ENCODE peak calls at places on chromosomes 16 and 17, in five cellular contexts. X is SJCRH30, W is tibial artery, N is mesendoderm, Y is cardiac muscle cell. P is an unnamed sample. For H3K4me1, the result is how much of the 10 kb centered on the place peaks cover.

GRCh38 chr17:29664743-29665479 is 42.2 kb upstream of the CORO6 start:
- DNase-seq in X (no peak), W (no peak), N (no peak), Y (peak), P (no peak)

GRCh38 chr16:87016636-87017035 is 300.6 kb downstream of the C16orf95 start:
- DNase-seq in X (no peak), W (no peak), N (no peak), Y (no peak), P (no peak)

GRCh38 chr17:81821603-81822311 is 11.3 kb downstream of the MCRIP1 start:
- DNase-seq in X (peak), W (peak), N (peak), Y (peak), P (peak)

GRCh38 chr16:74455619-74456289 is 34.5 kb upstream of the CLEC18B start:
- DNase-seq in X (no peak), W (no peak), N (no peak), Y (peak), P (no peak)

GRCh38 chr17:38322156-38322779 is 21.5 kb downstream of the GPR179 start:
- DNase-seq in X (peak), W (peak), N (peak), Y (peak), P (peak)

GRCh38 chr17:74274703-74275340 is 788 bp downstream of the DNAI2 start:
- DNase-seq in X (no peak), W (no peak), N (no peak), Y (no peak), P (no peak)

GRCh38 chr17:12078791-12079190 is 58.1 kb downstream of the MAP2K4 start:
- DNase-seq in X (peak), W (no peak), N (peak), Y (peak), P (no peak)

GRCh38 chr16:86383488-86384262 is 126.7 kb upstream of the FOXF1 start:
- DNase-seq in X (no peak), W (peak), N (peak), Y (peak), P (no peak)

DNA sequence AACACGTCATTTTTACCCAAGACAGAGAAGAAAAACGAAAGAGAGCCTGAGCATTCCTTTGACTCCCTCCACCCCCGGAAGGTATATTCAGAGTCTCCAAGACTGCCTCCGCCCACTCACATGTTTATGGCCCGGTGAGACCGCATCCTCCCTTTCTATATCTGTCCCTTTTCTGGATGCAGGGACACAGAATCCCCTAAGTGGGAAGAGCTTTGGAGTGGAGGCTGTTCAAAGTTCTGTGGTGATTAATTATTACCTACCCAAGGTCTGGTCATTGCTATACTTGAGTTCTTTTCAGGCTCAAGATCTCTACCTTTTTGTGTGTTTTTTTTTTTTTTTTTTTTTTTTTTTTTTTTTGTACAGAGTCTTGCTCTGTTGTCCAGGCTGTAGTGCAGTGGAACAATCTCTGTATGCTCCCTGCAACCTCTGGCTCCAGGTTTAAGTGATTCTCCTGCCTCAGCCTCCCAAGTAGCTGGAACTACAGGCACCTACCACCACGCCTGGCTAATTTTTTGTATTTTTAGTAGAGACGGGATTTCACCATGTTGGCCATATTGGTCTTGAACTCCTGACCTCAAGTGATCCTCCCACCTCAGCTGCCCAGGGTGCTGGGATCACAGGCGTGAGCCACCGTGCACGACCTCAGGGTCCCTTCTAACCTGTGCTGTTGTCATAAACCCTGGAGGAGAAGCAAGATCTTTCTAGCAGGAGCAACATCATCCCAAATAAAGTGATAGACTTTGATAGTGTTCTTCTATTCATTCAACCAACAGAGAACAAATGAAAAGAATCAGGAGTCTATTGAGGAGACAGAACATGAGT is 407.1 kb downstream of the WWOX start:
- DNase-seq in X (no peak), W (no peak), N (no peak), Y (no peak), P (no peak)
- H3K4me3 ChIP-seq in X (peak), W (peak), N (no peak), Y (no peak), P (no peak)

DNA sequence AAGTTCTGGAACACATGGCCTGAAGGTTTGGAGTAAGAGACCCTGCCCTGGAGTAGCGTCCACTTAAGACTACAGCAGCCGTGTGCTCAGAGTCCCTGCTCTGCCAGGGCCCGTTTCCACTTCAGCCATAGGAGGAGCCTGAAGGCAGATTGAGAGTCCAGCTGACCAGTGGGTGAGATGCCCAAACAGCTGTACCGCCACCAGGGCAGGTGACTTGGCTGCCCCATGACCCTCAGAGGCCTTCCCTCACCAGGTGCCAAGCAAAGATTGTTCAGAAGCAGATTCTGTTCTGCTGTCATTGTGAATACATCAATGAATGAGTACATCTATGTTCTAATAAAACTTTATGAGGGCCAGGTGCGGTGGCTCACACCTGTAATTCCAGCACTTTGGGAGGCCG is 178.8 kb downstream of the RAB11FIP4 start:
- DNase-seq in X (no peak), W (no peak), N (no peak), Y (no peak), P (no peak)
- H3K27ac ChIP-seq in X (no peak), W (peak), N (no peak), Y (no peak), P (no peak)

GRCh38 chr17:19725486-19725885 is 9.1 kb upstream of the SLC47A2 start:
- DNase-seq in X (no peak), W (no peak), N (no peak), Y (no peak), P (no peak)

GRCh38 chr17:19727466-19728113 is 11.2 kb upstream of the SLC47A2 start:
- DNase-seq in X (no peak), W (peak), N (no peak), Y (peak), P (peak)

GRCh38 chr17:19723967-19724366 is 7.6 kb upstream of the SLC47A2 start:
- DNase-seq in X (no peak), W (no peak), N (no peak), Y (no peak), P (no peak)

GRCh38 chr17:19726615-19727376 is 10.4 kb upstream of the SLC47A2 start:
- DNase-seq in X (no peak), W (no peak), N (no peak), Y (peak), P (no peak)

GRCh38 chr17:19724501-19725420 is 8.4 kb upstream of the SLC47A2 start:
- DNase-seq in X (no peak), W (peak), N (no peak), Y (peak), P (peak)
- H3K4me1 ChIP-seq in X (under half), W (under half), N (under half), Y (under half), P (under half)

GRCh38 chr16:30893744-30894539 is at the start of gene BCL7C:
- DNase-seq in X (peak), W (peak), N (peak), Y (peak), P (peak)

GRCh38 chr16:30894540-30895368 is 877 bp upstream of the BCL7C start:
- DNase-seq in X (no peak), W (no peak), N (no peak), Y (no peak), P (no peak)

GRCh38 chr16:30896890-30897730 is 696 bp downstream of the CTF1 start:
- DNase-seq in X (peak), W (peak), N (peak), Y (peak), P (peak)

GRCh38 chr16:30896203-30896889 is at the start of gene CTF1:
- DNase-seq in X (peak), W (peak), N (peak), Y (peak), P (peak)

DNA sequence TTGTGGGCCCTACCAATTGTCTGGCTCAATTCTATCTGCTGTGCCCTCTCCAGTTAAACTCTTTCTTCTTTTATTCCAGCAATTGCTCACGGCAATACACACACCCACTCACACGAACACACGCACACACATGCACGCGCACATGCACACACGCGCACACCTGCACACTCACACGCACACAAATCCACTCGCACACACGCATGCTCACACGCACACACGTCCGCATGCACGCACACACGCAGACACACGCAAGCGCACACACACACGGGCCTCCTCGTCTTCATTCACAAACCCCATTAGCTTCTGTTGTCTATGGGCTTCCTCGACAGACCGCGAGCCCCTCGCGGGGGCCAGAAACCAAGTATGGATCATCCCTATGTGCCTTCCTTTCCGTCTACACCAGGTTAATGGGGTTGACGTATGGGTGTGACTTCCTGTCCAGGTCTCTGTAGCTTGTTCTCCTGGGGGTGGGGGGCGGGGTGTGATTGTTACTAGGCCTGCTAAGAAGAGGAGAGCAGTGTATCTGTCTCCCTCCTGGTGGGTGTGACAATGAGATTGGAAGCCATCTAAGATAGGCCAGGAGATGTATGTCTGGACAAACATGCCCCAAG is 717 bp upstream of the CTF1 start:
- DNase-seq in X (no peak), W (no peak), N (peak), Y (no peak), P (no peak)
- H3K4me3 ChIP-seq in X (peak), W (peak), N (no peak), Y (peak), P (peak)